ENCODE peak calls at places on chromosomes 2 and 18, in ten cellular contexts. F is transverse colon; Q is thoracic aorta; B is uterus; V is CD8-positive, alpha-beta T cell; D is mammary epithelial cell; C is breast epithelium; G is cardiac muscle cell; I is kidney; Y is heart right ventricle. U is an unnamed sample. For H3K4me1, the result is how much of the 10 kb centered on the place peaks cover.

GRCh38 chr18:48611196-48611595 is 72.4 kb downstream of the CTIF start:
- DNase-seq in F (no peak), Q (no peak), B (no peak), V (no peak), D (no peak), C (no peak), G (no peak), I (peak), Y (no peak), U (no peak)

GRCh38 chr2:40033781-40034180 is 254.7 kb upstream of the THUMPD2 start:
- DNase-seq in F (no peak), Q (no peak), B (no peak), V (no peak), D (no peak), C (no peak), G (peak), I (no peak), Y (no peak), U (no peak)

GRCh38 chr18:13874558-13874957 is 40.8 kb downstream of the MC2R start:
- DNase-seq in F (no peak), Q (no peak), B (no peak), V (no peak), D (no peak), C (no peak), G (no peak), I (no peak), Y (no peak), U (no peak)

GRCh38 chr2:75432761-75433361 is 127.9 kb downstream of the EVA1A start:
- DNase-seq in F (no peak), Q (no peak), B (no peak), V (no peak), D (no peak), C (no peak), G (peak), I (peak), Y (no peak), U (peak)

GRCh38 chr2:146561996-146562395 is 1282.8 kb upstream of the ACVR2A start:
- DNase-seq in F (no peak), Q (no peak), B (no peak), V (no peak), D (no peak), C (no peak), G (no peak), I (no peak), Y (no peak), U (no peak)

GRCh38 chr2:86704482-86704971 is 15.6 kb upstream of the RMND5A start:
- DNase-seq in F (peak), Q (no peak), B (peak), V (no peak), D (peak), C (no peak), G (peak), I (no peak), Y (peak), U (no peak)

GRCh38 chr2:98465456-98466201 is 21.0 kb downstream of the INPP4A start:
- DNase-seq in F (peak), Q (no peak), B (peak), V (peak), D (no peak), C (peak), G (peak), I (peak), Y (peak), U (peak)

GRCh38 chr2:74581463-74581862 is 26.9 kb downstream of the DOK1 start:
- DNase-seq in F (no peak), Q (no peak), B (no peak), V (no peak), D (no peak), C (no peak), G (no peak), I (no peak), Y (no peak), U (no peak)

GRCh38 chr2:19474128-19474527 is 115.7 kb upstream of the OSR1 start:
- DNase-seq in F (peak), Q (no peak), B (no peak), V (no peak), D (peak), C (peak), G (peak), I (no peak), Y (no peak), U (no peak)

GRCh38 chr18:6781846-6782245 is 52.3 kb downstream of the ARHGAP28 start:
- DNase-seq in F (no peak), Q (no peak), B (peak), V (no peak), D (peak), C (no peak), G (peak), I (no peak), Y (no peak), U (no peak)

GRCh38 chr2:61471905-61472805 is 1.3 kb upstream of the USP34 start:
- DNase-seq in F (peak), Q (no peak), B (no peak), V (no peak), D (peak), C (peak), G (peak), I (no peak), Y (no peak), U (no peak)

GRCh38 chr2:238139141-238139840 is 823 bp downstream of the KLHL30 start:
- DNase-seq in F (no peak), Q (no peak), B (no peak), V (no peak), D (no peak), C (no peak), G (no peak), I (no peak), Y (no peak), U (no peak)

GRCh38 chr2:86284987-86285386 is 52.4 kb downstream of the REEP1 start:
- DNase-seq in F (no peak), Q (no peak), B (no peak), V (no peak), D (no peak), C (no peak), G (no peak), I (no peak), Y (no peak), U (no peak)

GRCh38 chr2:226220511-226220910 is 579.1 kb downstream of the IRS1 start:
- DNase-seq in F (no peak), Q (no peak), B (no peak), V (no peak), D (no peak), C (no peak), G (no peak), I (no peak), Y (no peak), U (no peak)

GRCh38 chr18:34744569-34744968 is 34.5 kb downstream of the DTNA start:
- DNase-seq in F (no peak), Q (no peak), B (no peak), V (no peak), D (no peak), C (no peak), G (peak), I (no peak), Y (no peak), U (no peak)

GRCh38 chr2:222904557-222905258 is 43.9 kb downstream of the ACSL3 start:
- DNase-seq in F (no peak), Q (no peak), B (no peak), V (no peak), D (peak), C (no peak), G (peak), I (no peak), Y (no peak), U (no peak)

GRCh38 chr2:128638741-128639477 is 320.2 kb upstream of the HS6ST1 start:
- DNase-seq in F (no peak), Q (no peak), B (no peak), V (no peak), D (no peak), C (no peak), G (no peak), I (peak), Y (no peak), U (no peak)

GRCh38 chr2:38685116-38685735 is 19.3 kb downstream of the GALM start:
- DNase-seq in F (no peak), Q (no peak), B (no peak), V (no peak), D (no peak), C (no peak), G (peak), I (no peak), Y (no peak), U (no peak)

GRCh38 chr2:237940828-237941227 is 26.0 kb upstream of the UBE2F start:
- DNase-seq in F (no peak), Q (no peak), B (no peak), V (no peak), D (no peak), C (no peak), G (no peak), I (no peak), Y (no peak), U (no peak)

GRCh38 chr18:7300971-7301553 is 70.2 kb downstream of the LRRC30 start:
- DNase-seq in F (no peak), Q (no peak), B (no peak), V (no peak), D (peak), C (no peak), G (peak), I (no peak), Y (no peak), U (no peak)

GRCh38 chr2:47899915-47900314 is 6.4 kb downstream of the FBXO11 start:
- DNase-seq in F (no peak), Q (no peak), B (no peak), V (no peak), D (no peak), C (no peak), G (peak), I (no peak), Y (no peak), U (no peak)

GRCh38 chr2:218026244-218026643 is 23.4 kb upstream of the TNS1 start:
- DNase-seq in F (no peak), Q (no peak), B (peak), V (no peak), D (no peak), C (no peak), G (no peak), I (no peak), Y (no peak), U (no peak)

GRCh38 chr2:143878131-143878530 is 641.8 kb downstream of the ZEB2 start:
- DNase-seq in F (no peak), Q (no peak), B (no peak), V (no peak), D (no peak), C (no peak), G (no peak), I (no peak), Y (no peak), U (no peak)

GRCh38 chr2:38959938-38960608 is 70.4 kb downstream of the ARHGEF33 start:
- DNase-seq in F (peak), Q (peak), B (peak), V (peak), D (peak), C (peak), G (peak), I (peak), Y (peak), U (peak)

GRCh38 chr2:85393836-85394235 is 16.3 kb downstream of the CAPG start:
- DNase-seq in F (no peak), Q (no peak), B (no peak), V (no peak), D (no peak), C (no peak), G (peak), I (no peak), Y (no peak), U (no peak)

GRCh38 chr2:235070063-235070706 is 118.4 kb downstream of the SH3BP4 start:
- DNase-seq in F (no peak), Q (no peak), B (no peak), V (no peak), D (no peak), C (no peak), G (no peak), I (no peak), Y (no peak), U (no peak)

GRCh38 chr2:88099798-88100488 is 27.9 kb downstream of the FABP1 start:
- DNase-seq in F (no peak), Q (no peak), B (no peak), V (no peak), D (peak), C (no peak), G (peak), I (no peak), Y (no peak), U (no peak)

GRCh38 chr2:52220393-52220792 is 1188.5 kb upstream of the NRXN1 start:
- DNase-seq in F (no peak), Q (no peak), B (peak), V (no peak), D (no peak), C (no peak), G (peak), I (no peak), Y (no peak), U (peak)

GRCh38 chr2:215503381-215503780 is 67.5 kb upstream of the FN1 start:
- DNase-seq in F (no peak), Q (no peak), B (no peak), V (no peak), D (no peak), C (no peak), G (no peak), I (no peak), Y (no peak), U (no peak)

GRCh38 chr2:73265298-73266060 is 18.8 kb downstream of the FBXO41 start:
- DNase-seq in F (no peak), Q (no peak), B (no peak), V (no peak), D (no peak), C (no peak), G (no peak), I (no peak), Y (no peak), U (no peak)

GRCh38 chr2:73263540-73264331 is 20.5 kb downstream of the FBXO41 start:
- DNase-seq in F (no peak), Q (no peak), B (no peak), V (no peak), D (no peak), C (no peak), G (no peak), I (no peak), Y (no peak), U (no peak)

GRCh38 chr2:73266061-73266891 is 18.0 kb downstream of the FBXO41 start:
- DNase-seq in F (no peak), Q (no peak), B (no peak), V (no peak), D (no peak), C (no peak), G (no peak), I (no peak), Y (no peak), U (no peak)

GRCh38 chr2:73264783-73265182 is 19.5 kb downstream of the FBXO41 start:
- DNase-seq in F (no peak), Q (no peak), B (no peak), V (no peak), D (no peak), C (no peak), G (no peak), I (no peak), Y (no peak), U (no peak)

DNA sequence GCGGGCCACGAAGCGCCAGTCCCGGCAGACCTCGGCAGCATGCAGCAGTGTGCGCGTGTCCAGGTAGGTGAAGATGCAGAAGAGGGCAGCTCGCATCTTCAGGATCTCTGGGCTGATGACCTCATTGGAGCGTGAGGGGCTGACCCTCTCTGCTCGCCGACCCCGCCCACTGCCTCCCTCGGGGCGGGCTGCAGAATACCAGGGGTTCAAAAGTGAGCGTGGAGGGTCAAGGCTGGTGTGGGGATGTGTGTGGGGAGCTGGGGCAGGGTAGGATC is 20.0 kb downstream of the FBXO41 start:
- DNase-seq in F (no peak), Q (no peak), B (no peak), V (no peak), D (no peak), C (no peak), G (no peak), I (no peak), Y (no peak), U (no peak)
- H3K4me1 ChIP-seq in F (under half), Q (under half), B (under half), V (under half), D (under half), C (under half), G (under half), I (under half), Y (under half), U (under half)

DNA sequence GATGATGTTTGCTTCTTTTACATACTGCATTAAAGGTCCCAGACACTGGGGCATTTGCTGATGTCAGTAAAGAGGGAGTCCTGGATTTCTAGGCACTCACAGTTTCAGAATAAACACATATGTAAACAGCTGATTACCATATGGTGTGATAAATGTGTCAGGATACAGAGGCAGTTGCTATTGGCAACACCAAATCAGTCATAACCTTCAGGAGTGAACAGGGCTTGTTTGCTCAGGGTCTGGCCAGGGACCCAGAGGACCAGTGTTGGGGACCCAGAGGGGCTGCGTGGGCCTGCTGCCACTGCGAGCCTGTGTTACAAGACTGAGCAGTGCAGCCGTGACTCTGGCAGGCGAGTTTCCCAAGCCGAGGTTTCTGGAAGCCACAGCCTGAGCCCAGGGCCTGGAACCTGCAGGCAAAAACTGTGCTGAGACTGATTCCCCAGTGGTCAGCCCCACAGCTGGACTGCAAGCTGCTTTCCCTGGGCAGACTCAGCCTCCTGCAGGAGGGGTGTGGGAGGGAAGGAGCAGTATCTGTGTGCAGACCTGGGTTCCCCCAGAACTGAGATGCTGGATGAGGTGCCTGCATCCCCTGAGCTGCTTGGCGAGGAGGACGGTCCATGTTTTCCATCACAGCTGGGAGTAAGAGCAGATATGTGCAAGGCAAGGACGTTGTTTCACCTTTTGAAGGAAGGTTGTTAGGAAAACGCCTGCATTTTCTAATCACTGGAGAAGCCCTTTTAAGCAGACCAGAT is 23.6 kb downstream of the ASAP2 start:
- DNase-seq in F (no peak), Q (no peak), B (peak), V (no peak), D (no peak), C (no peak), G (peak), I (peak), Y (peak), U (no peak)
- TF ChIP-seq CTCF in F (no peak), Q (no peak), B (no peak), V (no peak), D (no peak), C (no peak), G (no peak), I (no peak), Y (no peak), U (no peak)

GRCh38 chr18:59479776-59480175 is 120.7 kb upstream of the LMAN1 start:
- DNase-seq in F (no peak), Q (no peak), B (no peak), V (no peak), D (no peak), C (no peak), G (no peak), I (no peak), Y (no peak), U (no peak)
- H3K4me1 ChIP-seq in F (under half), Q (under half), B (under half), V (under half), D (under half), C (under half), G (under half), I (under half), Y (under half), U (under half)

DNA sequence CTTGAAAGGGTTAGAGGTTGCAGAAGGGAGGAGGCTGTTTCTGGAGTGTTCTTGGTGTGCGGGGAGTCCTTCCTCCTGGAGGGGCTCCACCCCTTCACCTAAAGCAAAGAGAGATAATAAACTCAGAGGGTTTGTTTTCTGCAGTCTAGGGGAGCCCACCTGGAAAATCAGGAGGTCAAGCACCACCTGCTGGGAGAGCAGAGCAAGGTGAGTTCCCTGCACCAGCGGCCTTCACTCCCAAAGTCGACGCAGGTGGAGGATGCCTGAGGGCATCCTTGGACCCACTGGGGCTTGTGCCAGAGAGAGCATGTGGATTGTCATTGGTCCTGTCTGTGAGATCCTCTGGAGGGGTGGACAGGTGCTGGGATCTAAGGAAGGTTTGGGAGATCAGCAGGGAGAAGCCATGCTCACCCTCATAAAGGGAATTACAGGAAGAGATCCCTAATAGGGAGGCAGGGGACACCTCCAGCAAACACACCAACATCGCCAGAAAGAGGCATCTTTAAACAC is 116.7 kb downstream of the KCNF1 start:
- DNase-seq in F (no peak), Q (no peak), B (no peak), V (no peak), D (no peak), C (no peak), G (no peak), I (no peak), Y (no peak), U (no peak)
- TF ChIP-seq CTCF in F (no peak), Q (no peak), B (no peak), V (no peak), D (peak), C (no peak), G (no peak), I (no peak), Y (peak), U (no peak)

GRCh38 chr2:136257893-136258292 is 139.9 kb upstream of the CXCR4 start:
- DNase-seq in F (no peak), Q (no peak), B (no peak), V (no peak), D (no peak), C (no peak), G (no peak), I (no peak), Y (no peak), U (no peak)
- H3K4me1 ChIP-seq in F (under half), Q (under half), B (under half), V (under half), D (under half), C (under half), G (under half), I (under half), Y (under half), U (under half)

DNA sequence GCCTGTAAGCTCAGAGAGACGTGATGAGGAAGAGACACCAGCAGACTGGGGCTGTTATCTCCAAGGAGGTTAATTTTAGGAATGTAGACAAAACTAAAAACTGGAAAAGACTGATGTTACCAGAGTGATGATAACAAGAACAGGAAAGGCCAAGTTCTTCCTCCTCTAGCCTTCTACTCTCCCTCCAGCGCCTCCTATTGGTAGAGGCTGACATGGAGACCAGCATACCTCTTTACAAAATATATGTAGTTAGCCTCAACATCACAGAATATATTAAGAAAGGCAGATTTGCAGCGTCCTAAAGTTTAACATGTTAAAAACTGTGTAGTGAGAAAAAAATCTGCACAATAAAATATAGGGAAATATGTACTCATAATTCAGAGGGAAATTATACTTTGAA is 66.0 kb downstream of the TCF4 start:
- DNase-seq in F (peak), Q (no peak), B (peak), V (no peak), D (no peak), C (no peak), G (peak), I (no peak), Y (no peak), U (no peak)
- TF ChIP-seq CTCF in F (peak), Q (no peak), B (no peak), V (peak), D (peak), C (no peak), G (peak), I (no peak), Y (peak), U (no peak)

GRCh38 chr2:96537066-96537733 is 648 bp downstream of the ARID5A start:
- DNase-seq in F (peak), Q (no peak), B (peak), V (peak), D (peak), C (peak), G (peak), I (peak), Y (peak), U (peak)

GRCh38 chr2:96540136-96540535 is 3.6 kb downstream of the ARID5A start:
- DNase-seq in F (no peak), Q (no peak), B (no peak), V (no peak), D (peak), C (no peak), G (no peak), I (no peak), Y (no peak), U (no peak)

GRCh38 chr2:96539215-96539920 is 2.8 kb downstream of the ARID5A start:
- DNase-seq in F (no peak), Q (no peak), B (no peak), V (no peak), D (no peak), C (no peak), G (no peak), I (peak), Y (no peak), U (no peak)

GRCh38 chr2:96537734-96538486 is 1.4 kb downstream of the ARID5A start:
- DNase-seq in F (no peak), Q (no peak), B (peak), V (peak), D (no peak), C (no peak), G (no peak), I (peak), Y (no peak), U (no peak)

GRCh38 chr2:96538487-96539214 is 2.1 kb downstream of the ARID5A start:
- DNase-seq in F (peak), Q (peak), B (peak), V (peak), D (peak), C (peak), G (peak), I (peak), Y (peak), U (peak)
- H3K4me1 ChIP-seq in F (under half), Q (half or more), B (under half), V (half or more), D (half or more), C (under half), G (under half), I (under half), Y (half or more), U (under half)